ENCODE peak calls at places on chromosome 11, in four cellular contexts. One of them, this sample, is unnamed.

GRCh38 chr11:82823635-82824614 is 76.3 kb downstream of the PRCP start:
- DNase-seq in AG09319: no peak
- DNase-seq in prostate gland: no peak
- DNase-seq in GM20000: no peak
- DNase-seq in this sample: no peak

GRCh38 chr11:110524227-110524626 is 94.5 kb downstream of the FDX1 start:
- DNase-seq in AG09319: peak; percentile 15
- DNase-seq in prostate gland: no peak
- DNase-seq in GM20000: no peak
- DNase-seq in this sample: no peak

GRCh38 chr11:125329786-125330185 is 165.2 kb downstream of the PKNOX2 start:
- DNase-seq in AG09319: no peak
- DNase-seq in prostate gland: no peak
- DNase-seq in GM20000: no peak
- DNase-seq in this sample: no peak

GRCh38 chr11:64842851-64843841 is 1.3 kb downstream of the CDC42BPG start:
- DNase-seq in AG09319: no peak
- DNase-seq in prostate gland: peak; percentile 85
- DNase-seq in GM20000: no peak
- DNase-seq in this sample: no peak

GRCh38 chr11:32586576-32587190 is 3.1 kb downstream of the EIF3M start:
- DNase-seq in AG09319: no peak
- DNase-seq in prostate gland: no peak
- DNase-seq in GM20000: no peak
- DNase-seq in this sample: no peak

GRCh38 chr11:32231909-32232493 is 141.1 kb downstream of the RCN1 start:
- DNase-seq in AG09319: no peak
- DNase-seq in prostate gland: no peak
- DNase-seq in GM20000: peak; percentile 44
- DNase-seq in this sample: no peak

GRCh38 chr11:28834877-28835276 is 726.7 kb downstream of the METTL15 start:
- DNase-seq in AG09319: no peak
- DNase-seq in prostate gland: no peak
- DNase-seq in GM20000: no peak
- DNase-seq in this sample: no peak

GRCh38 chr11:6371825-6372224 is 18.4 kb upstream of the SMPD1 start:
- DNase-seq in AG09319: no peak
- DNase-seq in prostate gland: no peak
- DNase-seq in GM20000: no peak
- DNase-seq in this sample: no peak

GRCh38 chr11:64786308-64786707 is 8.0 kb upstream of the SF1 start:
- DNase-seq in AG09319: no peak
- DNase-seq in prostate gland: no peak
- DNase-seq in GM20000: no peak
- DNase-seq in this sample: no peak

GRCh38 chr11:115607621-115608191 is 103.5 kb upstream of the CADM1 start:
- DNase-seq in AG09319: no peak
- DNase-seq in prostate gland: no peak
- DNase-seq in GM20000: no peak
- DNase-seq in this sample: no peak

GRCh38 chr11:108565653-108566052 is 27.9 kb downstream of the EXPH5 start:
- DNase-seq in AG09319: no peak
- DNase-seq in prostate gland: peak; percentile 35
- DNase-seq in GM20000: no peak
- DNase-seq in this sample: no peak

GRCh38 chr11:83724704-83725114 is 438.5 kb upstream of the CCDC90B start:
- DNase-seq in AG09319: no peak
- DNase-seq in prostate gland: peak; percentile 80
- DNase-seq in GM20000: no peak
- DNase-seq in this sample: no peak

GRCh38 chr11:315516-315994 is 1.7 kb downstream of the IFITM1 start:
- DNase-seq in AG09319: no peak
- DNase-seq in prostate gland: no peak
- DNase-seq in GM20000: no peak
- DNase-seq in this sample: no peak

GRCh38 chr11:113895367-113896155 is 9.0 kb upstream of the HTR3B start:
- DNase-seq in AG09319: no peak
- DNase-seq in prostate gland: peak; percentile 42
- DNase-seq in GM20000: no peak
- DNase-seq in this sample: no peak

GRCh38 chr11:83349371-83349770 is 63.2 kb upstream of the CCDC90B start:
- DNase-seq in AG09319: no peak
- DNase-seq in prostate gland: no peak
- DNase-seq in GM20000: no peak
- DNase-seq in this sample: no peak

GRCh38 chr11:19819148-19819547 is 106.5 kb downstream of the NAV2 start:
- DNase-seq in AG09319: no peak
- DNase-seq in prostate gland: no peak
- DNase-seq in GM20000: no peak
- DNase-seq in this sample: no peak

GRCh38 chr11:122811721-122812120 is 26.6 kb upstream of the CRTAM start:
- DNase-seq in AG09319: no peak
- DNase-seq in prostate gland: no peak
- DNase-seq in GM20000: no peak
- DNase-seq in this sample: no peak

DNA sequence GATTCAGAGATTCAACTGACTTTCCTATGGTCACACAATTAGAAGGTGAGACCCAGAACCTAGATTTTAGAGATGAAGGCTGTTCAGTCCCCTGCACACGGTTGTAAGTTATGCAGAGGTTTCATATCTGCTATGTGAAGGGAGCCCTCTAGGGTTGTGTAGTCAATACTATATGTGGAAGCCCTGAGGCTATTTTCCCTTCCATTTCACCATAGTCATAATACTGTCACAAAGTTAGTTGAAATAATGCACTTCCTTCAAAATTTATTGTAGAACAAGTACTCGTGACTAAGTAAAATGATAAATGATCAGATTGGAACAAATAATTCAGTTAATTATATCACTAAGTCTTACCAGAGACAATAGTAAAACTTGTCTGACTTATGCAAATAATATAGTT is 48.8 kb downstream of the ENDOD1 start:
- DNase-seq in AG09319: no peak
- DNase-seq in prostate gland: no peak
- DNase-seq in GM20000: peak; percentile 51
- DNase-seq in this sample: no peak
- TF ChIP-seq CTCF in AG09319: no peak
- TF ChIP-seq CTCF in prostate gland: peak; percentile 7
- TF ChIP-seq CTCF in GM20000: peak; percentile 11
- TF ChIP-seq CTCF in this sample: no peak

DNA sequence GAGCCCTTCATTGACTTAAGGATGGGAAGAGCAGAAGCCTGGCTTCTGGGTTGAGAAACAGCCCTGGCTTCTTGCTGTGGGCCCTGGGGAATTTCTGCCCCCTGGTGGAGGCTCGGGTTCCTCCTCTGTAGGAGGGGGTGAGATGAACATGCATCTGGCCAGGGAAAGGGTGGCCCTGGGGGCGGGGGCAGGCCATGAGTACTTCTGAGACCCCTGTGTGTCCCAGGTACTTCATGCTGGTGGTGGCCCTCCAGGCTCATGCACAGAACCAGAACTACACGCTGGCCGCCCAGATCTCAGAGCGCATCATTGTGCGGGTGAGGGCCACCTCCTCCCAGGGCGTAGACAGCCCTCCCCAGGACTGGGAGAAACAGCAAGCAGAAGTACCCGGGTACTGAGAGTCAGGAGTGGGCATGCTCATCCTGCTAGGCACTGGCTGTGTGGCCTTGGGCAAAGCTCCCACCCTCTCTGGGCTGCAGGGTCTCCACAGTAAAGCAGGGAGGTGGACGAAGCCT is 15.8 kb downstream of the TMEM258 start:
- DNase-seq in AG09319: peak; percentile 8
- DNase-seq in prostate gland: no peak
- DNase-seq in GM20000: peak; percentile 92
- DNase-seq in this sample: peak; percentile 64
- TF ChIP-seq CTCF in AG09319: peak; percentile 74
- TF ChIP-seq CTCF in prostate gland: peak; percentile 49
- TF ChIP-seq CTCF in GM20000: peak; percentile 49
- TF ChIP-seq CTCF in this sample: peak; percentile 90

DNA sequence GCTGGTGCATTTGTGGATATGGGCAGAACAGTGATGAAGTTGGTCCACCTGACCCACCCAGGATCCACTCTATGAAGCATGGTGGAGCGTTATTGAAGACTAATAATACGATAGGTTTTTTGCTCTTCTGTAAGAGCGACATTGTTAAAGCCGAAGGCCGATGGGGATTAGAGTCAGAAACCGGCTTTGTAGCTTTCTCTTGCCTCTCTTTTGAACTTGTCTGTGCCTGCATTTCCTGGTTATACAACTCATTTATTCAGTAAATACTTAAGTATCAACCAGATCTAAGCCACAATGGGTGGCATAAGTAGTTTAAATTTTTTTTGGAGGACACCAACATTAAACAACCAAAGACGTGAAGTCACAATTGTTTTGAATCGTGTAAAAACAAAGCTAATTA is 93.4 kb downstream of the ARHGAP42 start:
- DNase-seq in AG09319: no peak
- DNase-seq in prostate gland: no peak
- DNase-seq in GM20000: no peak
- DNase-seq in this sample: no peak
- TF ChIP-seq CTCF in AG09319: no peak
- TF ChIP-seq CTCF in prostate gland: no peak
- TF ChIP-seq CTCF in GM20000: no peak
- TF ChIP-seq CTCF in this sample: no peak

GRCh38 chr11:129785383-129786111 is 30.1 kb upstream of the TMEM45B start:
- DNase-seq in AG09319: no peak
- DNase-seq in prostate gland: no peak
- DNase-seq in GM20000: no peak
- DNase-seq in this sample: no peak
- TF ChIP-seq CTCF in AG09319: peak; percentile 19
- TF ChIP-seq CTCF in prostate gland: peak; percentile 37
- TF ChIP-seq CTCF in GM20000: no peak
- TF ChIP-seq CTCF in this sample: peak; percentile 19

GRCh38 chr11:61959026-61959608 is 8.3 kb downstream of the FTH1 start:
- DNase-seq in AG09319: no peak
- DNase-seq in prostate gland: no peak
- DNase-seq in GM20000: no peak
- DNase-seq in this sample: peak; percentile 8
- TF ChIP-seq CTCF in AG09319: no peak
- TF ChIP-seq CTCF in prostate gland: no peak
- TF ChIP-seq CTCF in GM20000: no peak
- TF ChIP-seq CTCF in this sample: no peak

GRCh38 chr11:134730596-134731538 is 318.8 kb upstream of the B3GAT1 start:
- DNase-seq in AG09319: no peak
- DNase-seq in prostate gland: no peak
- DNase-seq in GM20000: no peak
- DNase-seq in this sample: no peak
- TF ChIP-seq CTCF in AG09319: no peak
- TF ChIP-seq CTCF in prostate gland: no peak
- TF ChIP-seq CTCF in GM20000: no peak
- TF ChIP-seq CTCF in this sample: no peak

GRCh38 chr11:132248585-132248984 is 878.2 kb downstream of the NTM start:
- DNase-seq in AG09319: no peak
- DNase-seq in prostate gland: no peak
- DNase-seq in GM20000: no peak
- DNase-seq in this sample: no peak

GRCh38 chr11:132244871-132245557 is 874.6 kb downstream of the NTM start:
- DNase-seq in AG09319: no peak
- DNase-seq in prostate gland: no peak
- DNase-seq in GM20000: no peak
- DNase-seq in this sample: no peak

GRCh38 chr11:132245558-132246385 is 875.4 kb downstream of the NTM start:
- DNase-seq in AG09319: no peak
- DNase-seq in prostate gland: no peak
- DNase-seq in GM20000: no peak
- DNase-seq in this sample: no peak

GRCh38 chr11:132251095-132251494 is 880.7 kb downstream of the NTM start:
- DNase-seq in AG09319: no peak
- DNase-seq in prostate gland: no peak
- DNase-seq in GM20000: no peak
- DNase-seq in this sample: no peak

DNA sequence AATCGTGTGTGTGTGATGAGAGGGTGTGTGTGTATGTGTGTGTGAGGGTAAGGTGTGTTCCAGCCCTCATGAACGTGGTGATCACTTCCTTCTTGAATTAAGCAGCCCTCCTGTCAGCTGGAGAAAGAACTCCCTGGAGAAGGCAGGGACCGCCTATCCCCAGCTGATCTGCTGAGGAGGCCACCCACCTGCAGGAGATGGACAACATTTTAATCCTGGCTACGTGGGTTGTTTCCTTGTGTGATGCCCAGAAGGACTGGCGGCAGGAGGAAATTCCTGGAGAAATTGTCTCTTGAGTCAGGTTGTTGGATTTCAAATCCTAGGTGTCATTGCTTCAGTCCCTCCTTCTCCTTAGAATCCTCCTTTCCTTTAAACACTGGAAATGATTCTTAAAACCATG is 878.8 kb downstream of the NTM start:
- DNase-seq in AG09319: no peak
- DNase-seq in prostate gland: no peak
- DNase-seq in GM20000: no peak
- DNase-seq in this sample: no peak
- TF ChIP-seq CTCF in AG09319: no peak
- TF ChIP-seq CTCF in prostate gland: no peak
- TF ChIP-seq CTCF in GM20000: no peak
- TF ChIP-seq CTCF in this sample: no peak

DNA sequence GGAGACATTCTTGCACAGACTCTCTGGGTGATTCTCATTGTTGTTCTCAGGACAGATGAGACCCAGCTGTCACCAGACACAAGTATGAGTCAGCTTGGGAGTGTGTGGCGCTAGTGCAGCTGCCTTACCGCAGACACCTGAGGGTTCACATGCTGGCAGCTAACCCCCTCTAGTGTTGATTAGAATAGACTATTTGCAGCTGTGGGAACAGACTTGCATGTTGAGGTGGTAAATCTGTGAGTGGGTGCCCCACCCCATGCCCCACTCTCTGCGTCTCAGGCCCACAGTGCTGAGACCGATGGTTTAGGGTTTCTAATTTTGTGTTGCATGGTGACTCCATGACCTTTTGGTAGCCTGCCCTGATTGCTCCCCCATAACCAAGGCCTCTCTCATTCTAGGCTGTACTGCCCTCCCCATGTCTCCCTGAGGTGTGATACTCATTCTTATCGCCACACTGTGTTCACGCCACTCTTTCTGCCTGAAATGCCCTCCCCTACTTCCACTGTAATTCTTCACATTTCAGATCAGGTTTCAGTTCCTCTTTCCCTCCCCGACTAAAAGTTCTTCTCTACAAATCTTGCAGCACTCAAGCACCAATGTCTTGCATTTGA is 73.7 kb upstream of the KIRREL3 start:
- DNase-seq in AG09319: no peak
- DNase-seq in prostate gland: no peak
- DNase-seq in GM20000: peak; percentile 34
- DNase-seq in this sample: no peak
- TF ChIP-seq CTCF in AG09319: peak; percentile 30
- TF ChIP-seq CTCF in prostate gland: no peak
- TF ChIP-seq CTCF in GM20000: peak; percentile 10
- TF ChIP-seq CTCF in this sample: no peak

This sample was measured in CD14-positive monocyte.